ENCODE peak calls at places on chromosomes 12 and 14, in ten cellular contexts. C is activated T-helper 2 cell treated with anti-CD3 and anti-CD28 coated beads, Interferon-gamma antibody, Interleukin-2, Interleukin-4, amounts not matched to agents 10 μg/mL and 5 μg/mL and 100 μg/mL, durations not matched to agents 14 hours and 24 hours and 36 hours; T is MM.1S; L is sigmoid colon; Q is CD4-positive, alpha-beta T cell; V is GM23248; B is AG09319; J is iris pigment epithelial cell; H is BJ; X is small intestine. Y is an unnamed sample.

GRCh38 chr14:60647081-60647836 is 2.0 kb downstream of the SIX1 start:
- DNase-seq in C (no peak), L (no peak), Q (no peak), T (no peak), B (peak), V (peak), J (peak), H (no peak), X (no peak), Y (no peak)

GRCh38 chr14:63051301-63051700 is 6.0 kb upstream of the KCNH5 start:
- DNase-seq in L (no peak), B (no peak), Q (no peak), H (no peak), J (no peak), X (no peak), V (no peak), T (no peak), C (no peak), Y (no peak)

GRCh38 chr14:97655169-97655948 is 858.2 kb downstream of the VRK1 start:
- DNase-seq in Q (no peak), L (no peak), B (no peak), V (no peak), X (no peak), C (no peak), H (no peak), J (no peak), T (no peak), Y (no peak)

GRCh38 chr14:99230271-99231141 is 41.5 kb downstream of the BCL11B start:
- DNase-seq in L (no peak), Q (peak), X (peak), C (peak), V (peak), B (no peak), H (no peak), T (peak), J (no peak), Y (peak)

GRCh38 chr14:105582639-105583038 is 56.3 kb downstream of the TMEM121 start:
- DNase-seq in C (no peak), H (no peak), L (no peak), T (peak), B (no peak), Q (no peak), X (peak), J (peak), V (no peak), Y (no peak)

GRCh38 chr14:23034498-23035302 is at the start of gene PSMB5:
- DNase-seq in T (peak), H (peak), C (peak), X (peak), B (peak), L (peak), Q (peak), V (peak), J (peak), Y (peak)

GRCh38 chr12:19169222-19169621 is 39.7 kb downstream of the PLEKHA5 start:
- DNase-seq in B (no peak), H (no peak), L (no peak), T (no peak), C (no peak), Q (no peak), X (no peak), J (no peak), V (no peak), Y (no peak)

GRCh38 chr12:15982921-15983320 is 71.8 kb downstream of the DERA start:
- DNase-seq in L (no peak), C (no peak), Q (no peak), X (no peak), J (no peak), B (no peak), T (no peak), H (no peak), V (peak), Y (no peak)

GRCh38 chr12:57127101-57127709 is 1.1 kb upstream of the LRP1 start:
- DNase-seq in C (peak), T (peak), H (no peak), X (peak), J (no peak), Q (peak), B (no peak), V (peak), L (peak), Y (peak)

GRCh38 chr12:110931315-110931728 is 10.9 kb upstream of the MYL2 start:
- DNase-seq in V (no peak), T (no peak), B (no peak), C (no peak), Q (no peak), X (no peak), L (no peak), H (no peak), J (no peak), Y (no peak)

GRCh38 chr12:617304-617915 is 45.8 kb downstream of the NINJ2 start:
- DNase-seq in H (no peak), C (no peak), Q (no peak), X (no peak), V (no peak), B (no peak), J (peak), L (peak), T (no peak), Y (no peak)

GRCh38 chr12:119770146-119770545 is 102.2 kb downstream of the PRKAB1 start:
- DNase-seq in T (no peak), B (no peak), L (no peak), H (no peak), C (no peak), Q (no peak), V (peak), X (no peak), J (peak), Y (no peak)

GRCh38 chr12:39587247-39587646 is 32.4 kb downstream of the ABCD2 start:
- DNase-seq in V (no peak), Q (peak), C (no peak), L (no peak), T (peak), J (peak), X (peak), H (no peak), B (no peak), Y (no peak)

GRCh38 chr12:111757361-111758119 is 9.2 kb upstream of the ALDH2 start:
- DNase-seq in H (no peak), C (peak), V (no peak), X (no peak), L (peak), B (no peak), Q (no peak), T (no peak), J (peak), Y (no peak)

GRCh38 chr12:113948151-113948914 is 17.8 kb downstream of the RBM19 start:
- DNase-seq in L (no peak), B (no peak), T (no peak), H (no peak), J (no peak), C (no peak), Q (no peak), X (no peak), V (no peak), Y (no peak)

GRCh38 chr12:119803391-119803791 is 73.7 kb downstream of the CIT start:
- DNase-seq in B (peak), H (no peak), Q (no peak), V (peak), T (no peak), L (no peak), C (no peak), J (peak), X (no peak), Y (no peak)

GRCh38 chr12:40170593-40170992 is 54.2 kb upstream of the LRRK2 start:
- DNase-seq in V (no peak), T (no peak), X (no peak), L (no peak), Q (no peak), B (no peak), C (no peak), J (no peak), H (no peak), Y (no peak)

GRCh38 chr12:83945871-83946270 is 966.7 kb downstream of the SLC6A15 start:
- DNase-seq in B (peak), C (no peak), J (peak), Q (no peak), T (no peak), H (peak), L (no peak), V (peak), X (peak), Y (no peak)

GRCh38 chr12:97639702-97640101 is 177.1 kb downstream of the RMST start:
- DNase-seq in Q (no peak), C (no peak), X (no peak), V (no peak), H (no peak), L (no peak), T (no peak), B (no peak), J (peak), Y (no peak)

GRCh38 chr14:33098016-33098415 is 159.3 kb downstream of the NPAS3 start:
- DNase-seq in Q (no peak), V (no peak), C (no peak), H (no peak), X (no peak), T (no peak), B (no peak), L (no peak), J (no peak), Y (no peak)